ENCODE peak calls at places on chromosomes 13 and 19, in six cellular contexts. T is AG04450, J is fibroblast of the aortic adventitia, A is fibroblast of lung, P is colonic mucosa, C is pancreas. E is an unnamed sample.

GRCh38 chr19:920051-920857 is 3.1 kb downstream of the KISS1R start:
- DNase-seq in T (no peak), J (peak), A (peak), P (no peak), C (peak), E (no peak)

GRCh38 chr19:18109731-18110671 is 12.4 kb downstream of the MAST3 start:
- DNase-seq in T (no peak), J (no peak), A (no peak), P (peak), C (peak), E (no peak)

GRCh38 chr13:48318014-48318713 is 14.6 kb downstream of the RB1 start:
- DNase-seq in T (no peak), J (no peak), A (no peak), P (no peak), C (peak), E (no peak)

GRCh38 chr19:37991176-37991835 is 84.3 kb downstream of the SIPA1L3 start:
- DNase-seq in T (no peak), J (peak), A (no peak), P (no peak), C (no peak), E (no peak)

GRCh38 chr13:91946498-91947070 is 548.2 kb downstream of the GPC5 start:
- DNase-seq in T (no peak), J (peak), A (peak), P (no peak), C (no peak), E (no peak)

GRCh38 chr13:30477346-30478235 is 11.9 kb upstream of the HMGB1 start:
- DNase-seq in T (no peak), J (no peak), A (no peak), P (no peak), C (no peak), E (no peak)

GRCh38 chr13:62781866-62782265 is 1366.2 kb upstream of the PCDH20 start:
- DNase-seq in T (no peak), J (no peak), A (no peak), P (no peak), C (no peak), E (no peak)

GRCh38 chr13:102650444-102650843 is 44.4 kb downstream of the METTL21C start:
- DNase-seq in T (no peak), J (no peak), A (no peak), P (no peak), C (no peak), E (no peak)

GRCh38 chr19:1416014-1416841 is 8.8 kb downstream of the DAZAP1 start:
- DNase-seq in T (no peak), J (no peak), A (no peak), P (no peak), C (peak), E (no peak)

GRCh38 chr19:13036366-13036976 is 41.2 kb downstream of the NFIX start:
- DNase-seq in T (no peak), J (peak), A (no peak), P (peak), C (no peak), E (no peak)

GRCh38 chr13:27728271-27728670 is 64.0 kb upstream of the GSX1 start:
- DNase-seq in T (no peak), J (no peak), A (no peak), P (no peak), C (no peak), E (peak)

GRCh38 chr19:13347351-13347750 is 158.9 kb downstream of the CACNA1A start:
- DNase-seq in T (no peak), J (no peak), A (no peak), P (no peak), C (no peak), E (no peak)

GRCh38 chr19:1566392-1567115 is 1.6 kb downstream of the MEX3D start:
- DNase-seq in T (peak), J (peak), A (peak), P (peak), C (peak), E (peak)

GRCh38 chr19:45906221-45906620 is 3.8 kb upstream of the MYPOP start:
- DNase-seq in T (no peak), J (peak), A (no peak), P (no peak), C (no peak), E (no peak)

GRCh38 chr19:51462276-51462675 is 4.0 kb upstream of the SIGLEC8 start:
- DNase-seq in T (no peak), J (no peak), A (no peak), P (no peak), C (no peak), E (no peak)

GRCh38 chr13:73849292-73849691 is 284.9 kb downstream of the KLF12 start:
- DNase-seq in T (no peak), J (peak), A (peak), P (no peak), C (no peak), E (no peak)

GRCh38 chr13:24161010-24161775 is 673 bp downstream of the SPATA13 start:
- DNase-seq in T (no peak), J (peak), A (peak), P (peak), C (peak), E (peak)

GRCh38 chr13:61294467-61295186 is 121.0 kb downstream of the PCDH20 start:
- DNase-seq in T (no peak), J (no peak), A (no peak), P (no peak), C (no peak), E (no peak)

GRCh38 chr13:104837756-104838155 is 1697.7 kb downstream of the EFNB2 start:
- DNase-seq in T (no peak), J (no peak), A (no peak), P (no peak), C (no peak), E (no peak)

GRCh38 chr19:55408320-55408836 is 790 bp upstream of the UBE2S start:
- DNase-seq in T (no peak), J (no peak), A (no peak), P (no peak), C (no peak), E (no peak)

GRCh38 chr19:55406091-55406868 is 1.3 kb downstream of the UBE2S start:
- DNase-seq in T (no peak), J (no peak), A (no peak), P (no peak), C (no peak), E (no peak)

GRCh38 chr19:55406869-55407624 is 541 bp downstream of the UBE2S start:
- DNase-seq in T (no peak), J (peak), A (peak), P (no peak), C (no peak), E (no peak)

GRCh38 chr19:55407625-55408319 is at the start of gene UBE2S:
- DNase-seq in T (peak), J (peak), A (peak), P (peak), C (peak), E (peak)

GRCh38 chr19:55405638-55406037 is 1.9 kb downstream of the UBE2S start:
- DNase-seq in T (no peak), J (no peak), A (no peak), P (no peak), C (no peak), E (no peak)
- H3K4me3 ChIP-seq in T (peak), J (peak), A (peak), P (no peak), C (no peak), E (peak)

GRCh38 chr19:47471733-47472457 is at the start of gene SLC8A2:
- DNase-seq in T (peak), J (peak), A (peak), P (peak), C (peak), E (peak)
- H3K4me3 ChIP-seq in T (peak), J (no peak), A (no peak), P (no peak), C (peak), E (peak)

GRCh38 chr19:43594081-43594697 is 1.7 kb downstream of the IRGQ start:
- DNase-seq in T (no peak), J (no peak), A (no peak), P (no peak), C (no peak), E (no peak)
- H3K4me3 ChIP-seq in T (peak), J (peak), A (peak), P (peak), C (peak), E (peak)

DNA sequence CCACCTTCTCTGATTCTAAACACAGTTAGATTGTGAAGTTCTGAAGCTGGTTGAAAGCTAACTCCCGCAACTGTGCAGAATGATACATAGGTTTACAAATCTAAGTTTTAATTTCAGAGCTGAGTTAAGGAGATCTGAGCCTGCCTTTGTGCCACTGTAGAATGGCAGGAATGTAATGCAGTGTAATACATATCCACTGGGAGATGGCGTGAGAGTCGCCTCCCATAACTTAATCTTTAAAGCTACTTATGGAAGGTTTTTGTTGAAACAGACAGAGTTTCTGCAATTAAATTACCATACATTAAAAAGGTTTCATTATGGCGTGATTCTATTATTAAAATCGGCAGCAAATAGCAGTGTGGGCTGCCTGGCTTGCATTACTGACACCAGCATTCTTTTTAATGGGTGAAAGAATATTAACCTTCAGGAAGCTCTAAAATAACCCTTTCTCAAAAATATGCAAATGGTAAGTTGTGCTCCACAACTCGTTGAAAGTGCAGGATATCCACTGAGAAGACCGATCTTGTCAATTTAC is 257.4 kb downstream of the OLFM4 start:
- DNase-seq in T (no peak), J (no peak), A (no peak), P (no peak), C (no peak), E (no peak)
- H3K4me3 ChIP-seq in T (no peak), J (no peak), A (no peak), P (no peak), C (no peak), E (no peak)

GRCh38 chr19:33724021-33724722 is 72.5 kb upstream of the KCTD15 start:
- DNase-seq in T (no peak), J (no peak), A (no peak), P (no peak), C (no peak), E (no peak)
- H3K4me3 ChIP-seq in T (no peak), J (no peak), A (no peak), P (no peak), C (no peak), E (no peak)

DNA sequence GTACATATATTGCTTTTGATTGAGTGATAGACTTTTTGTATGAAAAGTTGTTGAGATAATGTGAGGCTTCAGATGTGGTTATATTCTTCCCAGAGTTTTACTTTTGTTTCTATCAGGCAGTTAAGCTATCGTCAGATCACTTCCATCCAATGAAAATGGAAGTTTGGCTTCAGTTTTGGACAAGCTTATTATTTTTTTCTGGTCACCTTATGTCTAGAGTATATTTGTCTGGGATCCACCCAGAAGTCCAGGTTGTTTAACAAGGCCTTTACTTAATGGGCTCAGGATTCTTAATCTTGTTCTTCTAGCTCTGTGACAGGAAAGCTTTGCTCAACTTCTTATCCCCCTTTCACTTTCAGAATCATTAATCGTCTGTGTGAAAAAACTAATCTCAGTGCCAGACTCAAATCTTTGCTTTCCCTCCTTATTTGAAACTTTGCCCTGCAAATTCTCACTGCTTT is 150.9 kb downstream of the PDS5B start:
- DNase-seq in T (no peak), J (peak), A (peak), P (no peak), C (no peak), E (no peak)
- H3K4me3 ChIP-seq in T (no peak), J (peak), A (peak), P (peak), C (peak), E (no peak)

GRCh38 chr19:55585658-55586339 is 5.2 kb upstream of the ZNF579 start:
- DNase-seq in T (peak), J (peak), A (peak), P (peak), C (peak), E (peak)
- H3K4me3 ChIP-seq in T (peak), J (peak), A (peak), P (peak), C (peak), E (peak)

GRCh38 chr19:14689598-14690503 is at the start of gene ZNF333:
- DNase-seq in T (peak), J (peak), A (peak), P (peak), C (peak), E (peak)
- H3K4me3 ChIP-seq in T (peak), J (peak), A (peak), P (peak), C (peak), E (peak)

DNA sequence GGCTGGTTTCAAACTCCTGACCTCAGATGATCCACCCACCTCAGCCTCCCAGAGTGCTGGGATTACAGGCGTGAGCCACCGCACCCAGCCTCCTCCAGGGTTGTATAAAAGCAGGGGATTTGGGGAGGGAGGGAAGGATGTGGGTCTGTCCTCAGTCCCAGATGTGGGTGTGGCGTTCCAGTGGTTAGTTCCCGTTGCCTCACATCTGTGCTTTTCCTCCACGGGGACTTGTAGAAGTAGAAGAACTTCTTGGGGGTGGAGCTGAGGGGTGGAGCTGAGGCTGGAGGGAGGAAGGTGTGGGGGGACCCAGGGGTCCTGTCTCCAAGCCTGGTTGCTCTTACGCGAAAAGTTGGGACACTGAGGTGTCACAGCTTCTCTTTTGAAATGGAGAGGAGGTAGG is 514 bp upstream of the MCEMP1 start:
- DNase-seq in T (no peak), J (no peak), A (no peak), P (no peak), C (no peak), E (no peak)
- H3K4me3 ChIP-seq in T (no peak), J (no peak), A (no peak), P (no peak), C (no peak), E (no peak)